ENCODE peak calls at places on chromosomes 5 and 9, in four cellular contexts. P is A549, B is HepG2, U is K562. H is an unnamed sample.

GRCh38 chr5:95352686-95353085 is 38.5 kb upstream of the FAM81B start:
- DNase-seq in P (no peak), B (no peak), U (no peak), H (no peak)

GRCh38 chr9:124004608-124005007 is 7.0 kb upstream of the LHX2 start:
- DNase-seq in P (no peak), B (no peak), U (no peak), H (no peak)

GRCh38 chr5:39072915-39073758 is 1.1 kb downstream of the RICTOR start:
- DNase-seq in P (no peak), B (peak), U (peak), H (no peak)

GRCh38 chr5:10760033-10760975 is 730 bp downstream of the DAP start:
- DNase-seq in P (peak), B (peak), U (peak), H (no peak)

GRCh38 chr9:124795881-124796415 is 19.0 kb downstream of the OLFML2A start:
- DNase-seq in P (no peak), B (peak), U (no peak), H (no peak)

GRCh38 chr9:133113163-133113927 is 7.7 kb downstream of the RALGDS start:
- DNase-seq in P (no peak), B (no peak), U (no peak), H (no peak)

GRCh38 chr5:177304392-177305119 is 957 bp downstream of the PRELID1 start:
- DNase-seq in P (no peak), B (peak), U (peak), H (no peak)

GRCh38 chr9:128027166-128027539 is 40.0 kb downstream of the NAIF1 start:
- DNase-seq in P (no peak), B (no peak), U (no peak), H (no peak)

GRCh38 chr5:82168294-82168693 is 109.9 kb downstream of the RPS23 start:
- DNase-seq in P (no peak), B (no peak), U (no peak), H (no peak)

GRCh38 chr9:18441245-18441644 is 32.7 kb upstream of the ADAMTSL1 start:
- DNase-seq in P (no peak), B (no peak), U (no peak), H (no peak)

GRCh38 chr9:134912126-134912840 is 5.4 kb downstream of the FCN1 start:
- DNase-seq in P (no peak), B (no peak), U (no peak), H (no peak)

GRCh38 chr9:126043691-126044090 is 282.9 kb upstream of the MVB12B start:
- DNase-seq in P (no peak), B (no peak), U (no peak), H (no peak)
- TF ChIP-seq RNF2 in P (no peak), B (no peak), U (no peak), H (no peak)

GRCh38 chr5:35598707-35599370 is 18.8 kb upstream of the SPEF2 start:
- DNase-seq in P (no peak), B (peak), U (no peak), H (peak)
- TF ChIP-seq RNF2 in P (no peak), B (no peak), U (no peak), H (no peak)

DNA sequence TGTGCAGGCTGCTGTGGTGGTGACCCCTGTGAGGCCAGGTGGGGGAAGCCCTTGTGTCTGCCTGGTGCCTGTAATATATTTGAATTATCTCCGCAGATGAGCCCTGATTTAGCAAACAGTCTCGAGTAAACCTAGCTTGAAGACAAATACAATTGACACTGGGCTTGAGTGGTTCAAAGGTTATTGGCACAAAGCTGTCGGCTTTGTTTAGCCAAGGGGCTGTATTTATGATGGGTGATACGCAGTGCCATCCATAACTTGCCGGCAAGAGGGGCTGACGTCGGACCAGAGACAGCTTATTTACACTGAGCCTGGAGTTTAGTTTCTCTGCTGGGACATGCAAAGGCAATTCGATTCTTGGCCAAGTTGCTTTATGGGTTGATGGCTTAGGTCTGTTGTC is 20.0 kb upstream of the PITX1 start:
- DNase-seq in P (no peak), B (peak), U (no peak), H (no peak)
- TF ChIP-seq RNF2 in P (no peak), B (no peak), U (no peak), H (no peak)

DNA sequence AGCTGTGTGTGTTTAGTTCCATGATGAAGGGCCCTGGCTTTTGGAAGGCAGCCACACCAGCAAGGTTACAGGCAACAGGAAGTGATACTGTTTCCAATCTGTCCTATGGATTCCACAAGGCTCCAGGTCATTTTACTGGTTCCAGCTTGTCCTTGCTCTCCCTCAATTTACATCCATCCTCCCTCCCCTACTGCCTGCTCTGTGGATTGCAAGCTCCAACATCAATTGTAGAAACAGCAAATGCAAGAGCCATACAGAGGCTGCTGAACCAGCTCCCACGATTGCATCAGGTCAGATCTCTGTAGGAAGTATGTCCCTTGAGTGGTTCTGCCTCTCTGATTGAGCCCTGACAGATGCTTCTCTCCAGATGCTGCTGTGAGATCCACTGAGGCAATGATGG is 409.8 kb downstream of the NTRK2 start:
- DNase-seq in P (no peak), B (no peak), U (no peak), H (no peak)
- TF ChIP-seq RNF2 in P (no peak), B (no peak), U (no peak), H (no peak)

DNA sequence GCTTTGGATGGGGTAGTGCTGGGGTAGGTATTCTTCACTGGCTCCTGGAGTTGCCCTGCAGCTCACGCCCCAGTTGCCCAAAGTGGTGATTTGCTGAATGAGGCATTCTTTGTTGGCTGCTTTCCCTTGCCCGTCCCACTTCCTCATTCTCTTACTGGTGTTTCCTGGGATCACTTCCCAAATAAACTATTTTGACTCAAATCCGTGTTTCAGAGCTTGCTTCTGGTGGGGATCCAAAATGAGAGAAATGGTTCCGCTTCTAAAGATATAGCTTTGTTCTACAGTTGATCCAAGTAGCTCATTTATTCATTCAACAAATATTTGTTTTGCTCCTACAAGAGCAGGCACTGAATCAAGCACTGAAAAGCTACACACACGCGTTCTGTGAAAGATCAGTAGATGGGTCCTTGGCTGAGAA is 142.9 kb upstream of the RANBP3L start:
- DNase-seq in P (no peak), B (no peak), U (no peak), H (no peak)
- TF ChIP-seq RNF2 in P (no peak), B (no peak), U (no peak), H (no peak)

DNA sequence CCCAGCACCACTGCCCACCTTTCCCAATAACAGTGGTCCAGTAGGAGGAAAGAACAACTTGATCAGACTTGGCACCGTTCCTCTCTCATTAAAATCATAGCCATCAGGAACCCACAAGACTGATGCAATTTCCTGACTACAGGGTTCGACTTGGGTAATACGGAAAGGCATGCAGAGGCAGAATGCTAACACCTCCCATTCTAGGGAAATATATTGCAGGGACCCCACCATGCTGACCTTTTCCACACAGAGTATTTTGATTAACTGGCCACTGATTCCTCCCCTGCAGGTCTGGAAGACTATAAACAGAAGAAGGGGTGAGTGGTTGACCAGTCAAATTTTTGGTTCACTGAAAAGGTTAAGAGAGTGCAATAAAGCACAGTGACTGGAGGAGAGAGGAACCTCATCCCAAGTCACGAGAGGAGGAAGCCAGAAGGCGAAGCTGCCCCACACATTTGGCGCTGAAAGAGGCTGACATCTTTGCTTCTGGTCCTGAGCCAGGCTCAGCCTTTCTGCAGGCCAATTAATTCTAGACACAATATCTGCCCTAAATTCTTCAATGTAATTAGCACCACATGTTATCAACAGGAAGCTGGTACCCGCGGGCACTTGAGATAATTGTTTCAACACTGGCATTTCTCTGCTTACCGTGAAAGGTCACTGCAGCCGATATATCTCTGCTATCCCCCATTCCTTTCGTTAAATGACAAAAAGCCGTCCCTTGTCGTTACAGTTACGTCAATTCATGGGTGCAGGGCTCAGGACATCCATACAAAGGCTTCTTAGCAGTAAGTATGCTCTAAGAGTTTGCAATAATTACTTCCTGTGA is 64.7 kb upstream of the SPOCK1 start:
- DNase-seq in P (no peak), B (no peak), U (no peak), H (no peak)
- TF ChIP-seq RNF2 in P (no peak), B (no peak), U (no peak), H (no peak)

H was measured in H1.